ENCODE peak calls at places on chromosomes 12 and 14, in eight cellular contexts. X is GM04504; Y is effector memory CD8-positive, alpha-beta T cell; R is renal cortical epithelial cell; D is stomach; V is lower leg skin; O is GM23338; W is NCI-H1694 treated with DMSO at 0.1 percent for 48 hours. Q is an unnamed sample.

GRCh38 chr12:51391047-51391837 is at the start of gene GALNT6:
- DNase-seq in R (no peak), X (no peak), D (peak), W (no peak), O (peak), V (peak), Y (peak), Q (no peak)

GRCh38 chr12:29517265-29517664 is 19.8 kb upstream of the OVCH1 start:
- DNase-seq in D (no peak), O (no peak), V (no peak), W (no peak), R (no peak), X (no peak), Y (no peak), Q (no peak)

GRCh38 chr14:105398726-105399440 is 545 bp downstream of the TEX22 start:
- DNase-seq in R (no peak), D (no peak), Y (peak), W (peak), O (peak), V (no peak), X (no peak), Q (no peak)

GRCh38 chr14:103347091-103347815 is 13.2 kb downstream of the EIF5 start:
- DNase-seq in Y (no peak), R (no peak), O (peak), D (no peak), W (no peak), X (no peak), V (no peak), Q (no peak)

GRCh38 chr12:95739561-95740313 is 50.8 kb downstream of the NTN4 start:
- DNase-seq in Y (no peak), W (no peak), V (no peak), R (no peak), X (no peak), D (no peak), O (no peak), Q (no peak)

GRCh38 chr14:90922141-90922540 is 105.9 kb upstream of the TTC7B start:
- DNase-seq in R (peak), W (no peak), X (no peak), V (no peak), O (no peak), D (no peak), Y (no peak), Q (no peak)

GRCh38 chr12:12405882-12406281 is 49.0 kb downstream of the BORCS5 start:
- DNase-seq in X (no peak), D (peak), Y (no peak), R (peak), W (no peak), V (no peak), O (no peak), Q (no peak)

GRCh38 chr12:60205500-60205899 is 609.7 kb downstream of the SLC16A7 start:
- DNase-seq in X (no peak), O (peak), V (no peak), D (no peak), W (no peak), R (peak), Y (no peak), Q (peak)

GRCh38 chr12:131598717-131599116 is 112.2 kb upstream of the SFSWAP start:
- DNase-seq in D (no peak), X (no peak), V (no peak), Y (no peak), W (no peak), O (peak), R (no peak), Q (no peak)

GRCh38 chr12:49959570-49960473 is 1.9 kb upstream of the AQP5 start:
- DNase-seq in D (peak), W (no peak), O (peak), V (no peak), R (peak), Y (no peak), X (no peak), Q (peak)

GRCh38 chr12:52441320-52441911 is 7.2 kb upstream of the KRT75 start:
- DNase-seq in D (no peak), V (peak), Y (no peak), O (no peak), W (no peak), R (peak), X (no peak), Q (no peak)